ENCODE peak calls at places on chromosomes 12 and 14, in six cellular contexts. B is ovary, U is cardiac fibroblast, F is lower leg skin, K is GM10248, H is coronary artery. I is an unnamed sample.

GRCh38 chr14:42556551-42556950 is 949.9 kb downstream of the LRFN5 start:
- DNase-seq in H (no peak), U (no peak), K (no peak), B (no peak), F (no peak), I (no peak)

GRCh38 chr12:9649532-9649940 is 20.0 kb upstream of the CLEC2D start:
- DNase-seq in F (no peak), K (no peak), B (no peak), H (no peak), U (no peak), I (no peak)

GRCh38 chr14:60222820-60223219 is 26.2 kb upstream of the PPM1A start:
- DNase-seq in H (no peak), U (no peak), B (no peak), F (no peak), K (no peak), I (no peak)

GRCh38 chr14:83170165-83170564 is 1636.5 kb upstream of the SEL1L start:
- DNase-seq in H (no peak), B (no peak), F (no peak), U (no peak), K (no peak), I (no peak)

GRCh38 chr14:104548802-104549535 is 30.6 kb upstream of the C14orf180 start:
- DNase-seq in H (no peak), F (no peak), B (peak; percentile 1), K (no peak), U (no peak), I (no peak)

GRCh38 chr12:109461846-109462766 is 15.0 kb downstream of the KCTD10 start:
- DNase-seq in H (peak; percentile 95), K (no peak), U (peak; percentile 97), F (peak; percentile 87), B (peak; percentile 84), I (no peak)

GRCh38 chr12:79692249-79692619 is 1.5 kb upstream of the PAWR start:
- DNase-seq in B (no peak), K (no peak), F (no peak), H (no peak), U (no peak), I (no peak)

GRCh38 chr14:23573384-23573783 is 5.2 kb downstream of the JPH4 start:
- DNase-seq in K (no peak), F (no peak), U (no peak), B (no peak), H (no peak), I (no peak)

GRCh38 chr12:122681814-122682213 is 21.3 kb downstream of the HCAR2 start:
- DNase-seq in K (no peak), H (no peak), F (no peak), U (peak; percentile 60), B (no peak), I (no peak)

GRCh38 chr12:62537544-62537943 is 70.9 kb downstream of the MON2 start:
- DNase-seq in U (peak; percentile 92), K (no peak), F (no peak), B (peak; percentile 27), H (peak; percentile 75), I (no peak)

DNA sequence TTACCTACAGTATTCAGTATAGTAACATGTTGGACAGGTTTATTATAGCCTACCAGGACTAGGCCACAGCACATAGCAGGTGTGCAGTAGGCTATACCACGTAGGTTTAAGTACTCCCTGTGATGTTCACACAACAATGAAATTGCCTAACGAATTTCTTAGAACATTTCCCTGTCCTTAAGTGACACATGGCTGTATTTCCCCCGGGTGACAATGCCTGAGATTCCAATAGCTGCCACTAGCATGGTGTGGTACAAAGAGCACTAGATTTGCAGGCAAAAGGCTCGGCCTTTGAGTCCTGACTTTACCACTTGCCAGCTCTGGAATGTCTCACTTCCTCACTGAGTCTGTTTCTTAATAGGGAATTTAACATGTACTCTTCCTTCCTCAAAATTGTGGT is 19.7 kb downstream of the PTPN21 start:
- DNase-seq in U (no peak), B (no peak), K (no peak), H (no peak), F (no peak), I (no peak)
- TF ChIP-seq CTCF in U (no peak), B (no peak), K (no peak), H (no peak), F (no peak), I (peak; percentile 37)

GRCh38 chr12:107817250-107817649 is 42.7 kb downstream of the ASCL4 start:
- DNase-seq in K (no peak), F (no peak), H (no peak), B (no peak), U (no peak), I (no peak)

GRCh38 chr12:107826276-107826675 is 51.8 kb downstream of the ASCL4 start:
- DNase-seq in F (no peak), H (no peak), B (no peak), K (no peak), U (no peak), I (no peak)

GRCh38 chr12:107818984-107819383 is 44.5 kb downstream of the ASCL4 start:
- DNase-seq in B (no peak), U (peak; percentile 34), K (no peak), H (no peak), F (no peak), I (no peak)

GRCh38 chr12:107822356-107822755 is 47.9 kb downstream of the ASCL4 start:
- DNase-seq in H (no peak), F (no peak), U (no peak), B (no peak), K (no peak), I (no peak)
- TF ChIP-seq CTCF in H (no peak), F (no peak), U (no peak), B (no peak), K (no peak), I (no peak)

GRCh38 chr14:99198746-99199145 is 73.3 kb downstream of the BCL11B start:
- DNase-seq in F (no peak), K (no peak), B (no peak), U (no peak), H (no peak), I (no peak)

GRCh38 chr14:99202516-99202915 is 69.5 kb downstream of the BCL11B start:
- DNase-seq in H (no peak), B (no peak), F (no peak), U (no peak), K (no peak), I (no peak)

GRCh38 chr14:99200654-99201005 is 71.4 kb downstream of the BCL11B start:
- DNase-seq in B (no peak), H (no peak), K (no peak), F (no peak), U (no peak), I (no peak)

GRCh38 chr14:99201351-99202073 is 70.5 kb downstream of the BCL11B start:
- DNase-seq in H (no peak), F (no peak), U (no peak), B (no peak), K (no peak), I (no peak)

GRCh38 chr14:99199854-99200653 is 71.9 kb downstream of the BCL11B start:
- DNase-seq in U (no peak), B (no peak), H (no peak), F (no peak), K (no peak), I (no peak)
- TF ChIP-seq CTCF in U (no peak), B (no peak), H (no peak), F (no peak), K (no peak), I (no peak)

DNA sequence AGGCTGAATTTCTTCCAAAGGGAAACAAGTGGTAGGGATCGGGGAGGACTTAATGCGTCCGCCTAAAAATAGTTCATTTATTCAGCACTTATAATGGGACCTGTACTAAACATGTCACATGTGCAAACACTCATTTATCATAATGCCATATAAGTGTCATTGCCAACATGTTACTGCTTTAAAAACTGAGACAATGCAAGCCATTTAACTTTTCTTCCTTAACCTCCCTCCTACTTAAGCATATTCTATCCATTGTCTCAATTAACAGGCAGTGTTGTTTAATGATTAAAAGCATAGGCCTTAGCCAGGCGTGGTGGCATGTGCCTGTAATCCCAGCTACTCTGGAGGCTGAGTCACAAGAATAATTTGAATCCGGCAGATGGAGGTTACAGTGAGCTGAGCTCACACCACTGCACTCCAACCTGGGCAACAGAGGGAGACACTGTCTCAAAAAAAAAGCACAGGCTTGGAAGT is 13.5 kb upstream of the SCFD1 start:
- DNase-seq in K (no peak), U (peak; percentile 66), H (no peak), B (no peak), F (no peak), I (no peak)
- TF ChIP-seq CTCF in K (no peak), U (peak; percentile 11), H (no peak), B (no peak), F (no peak), I (no peak)

GRCh38 chr14:93184391-93185332 is at the start of the genes LYSET and MOAP1:
- DNase-seq in B (peak; percentile 87), H (peak; percentile 93), U (peak; percentile 82), K (peak; percentile 94), F (peak; percentile 78), I (peak; percentile 80)
- TF ChIP-seq CTCF in B (no peak), H (no peak), U (no peak), K (peak; percentile 27), F (no peak), I (peak; percentile 54)

DNA sequence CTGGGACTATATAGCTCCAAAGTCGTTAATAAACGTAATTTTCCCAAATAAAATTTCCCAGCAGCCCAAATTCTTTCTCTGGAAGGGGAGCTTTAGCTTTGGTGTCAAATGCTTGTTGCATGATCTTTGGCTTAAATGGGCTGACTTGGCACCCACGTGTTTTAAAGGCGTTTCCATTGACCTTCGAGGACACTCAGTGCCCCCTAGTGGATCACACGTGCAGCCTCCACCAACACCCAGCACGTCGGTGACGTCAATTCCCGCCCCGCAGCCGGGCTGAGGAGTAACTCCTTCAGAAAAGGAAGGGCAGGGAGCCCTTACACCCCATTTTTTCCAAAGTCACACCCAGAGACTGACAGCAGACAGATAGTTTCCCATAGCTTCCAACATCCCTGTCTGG is 707.8 kb downstream of the AACS start:
- DNase-seq in H (no peak), K (peak; percentile 28), B (no peak), U (peak; percentile 5), F (no peak), I (peak; percentile 5)
- TF ChIP-seq CTCF in H (no peak), K (peak; percentile 17), B (no peak), U (no peak), F (no peak), I (peak; percentile 59)

GRCh38 chr14:71314717-71315116 is 407.5 kb downstream of the PCNX1 start:
- DNase-seq in B (no peak), F (no peak), U (no peak), K (no peak), H (no peak), I (no peak)
- TF ChIP-seq CTCF in B (no peak), F (no peak), U (no peak), K (no peak), H (no peak), I (no peak)

DNA sequence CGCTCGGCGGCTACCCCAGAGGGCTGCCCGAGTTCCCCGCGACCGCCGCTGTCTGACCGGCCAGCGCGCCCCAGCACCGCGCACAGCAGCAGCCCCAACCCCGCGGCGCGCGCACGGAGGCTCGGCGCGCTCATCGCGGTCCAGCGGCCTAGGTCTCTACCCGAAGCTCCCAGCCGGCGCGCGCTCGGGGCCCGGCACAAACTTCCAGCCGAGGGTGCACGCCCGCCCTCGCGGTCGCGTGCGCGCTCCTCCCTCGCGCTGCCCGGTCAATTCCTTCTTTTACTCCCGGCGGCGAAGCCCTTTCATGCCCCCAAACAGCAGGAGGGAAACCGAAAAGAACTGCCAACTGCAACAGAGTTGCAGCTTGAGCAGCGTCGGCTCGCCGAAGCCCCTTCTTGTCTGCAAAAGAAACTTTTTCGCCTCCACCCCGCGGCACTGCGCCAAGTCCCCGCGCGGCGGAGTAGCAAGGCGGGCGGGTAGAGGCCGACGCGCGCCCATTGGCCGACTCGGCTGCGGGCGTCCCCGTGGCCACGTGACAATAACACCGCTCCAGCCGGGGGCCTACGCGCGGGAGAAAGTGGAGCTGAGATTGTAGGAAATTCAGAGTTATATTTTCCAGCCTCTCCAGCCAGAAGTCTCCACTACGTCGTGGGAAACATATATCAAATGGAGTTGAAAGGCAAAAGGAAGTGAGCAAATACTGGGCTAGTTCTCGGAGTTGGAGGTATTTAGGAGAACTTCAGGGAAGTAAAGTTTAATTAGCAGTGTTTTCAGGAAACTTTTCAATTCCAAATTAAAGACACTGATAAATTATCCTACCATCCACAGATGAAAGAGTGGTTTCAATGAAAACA is at the start of gene LRIG3:
- DNase-seq in K (peak; percentile 76), U (peak; percentile 89), B (peak; percentile 93), F (peak; percentile 86), H (peak; percentile 95), I (peak; percentile 76)
- TF ChIP-seq CTCF in K (no peak), U (no peak), B (no peak), F (no peak), H (no peak), I (peak; percentile 50)

I was measured in neural crest cell.